ENCODE peak calls at places on chromosomes 16 and 17, in nine cellular contexts. One of them, this sample, is unnamed.

GRCh38 chr17:45835481-45835880 is 9.2 kb upstream of the SPPL2C start:
- DNase-seq in K562: no peak
- DNase-seq in MM.1S: no peak
- DNase-seq in fibroblast of lung: no peak
- DNase-seq in uterus: no peak
- DNase-seq in fibroblast of the aortic adventitia: no peak
- DNase-seq in thoracic aorta: no peak
- DNase-seq in heart left ventricle: no peak
- DNase-seq in HL-60: no peak
- DNase-seq in this sample: no peak

GRCh38 chr17:46832945-46833839 is 14.7 kb upstream of the WNT3 start:
- DNase-seq in K562: no peak
- DNase-seq in MM.1S: no peak
- DNase-seq in fibroblast of lung: peak; percentile 83
- DNase-seq in uterus: no peak
- DNase-seq in fibroblast of the aortic adventitia: peak; percentile 78
- DNase-seq in thoracic aorta: no peak
- DNase-seq in heart left ventricle: peak; percentile 80
- DNase-seq in HL-60: no peak
- DNase-seq in this sample: no peak

GRCh38 chr17:2705263-2705662 is 6.3 kb downstream of the CLUH start:
- DNase-seq in K562: no peak
- DNase-seq in MM.1S: no peak
- DNase-seq in fibroblast of lung: peak; percentile 71
- DNase-seq in uterus: no peak
- DNase-seq in fibroblast of the aortic adventitia: no peak
- DNase-seq in thoracic aorta: no peak
- DNase-seq in heart left ventricle: no peak
- DNase-seq in HL-60: no peak
- DNase-seq in this sample: peak; percentile 20

GRCh38 chr17:73342549-73343167 is 30.9 kb upstream of the CDC42EP4 start:
- DNase-seq in K562: no peak
- DNase-seq in MM.1S: no peak
- DNase-seq in fibroblast of lung: peak; percentile 74
- DNase-seq in uterus: no peak
- DNase-seq in fibroblast of the aortic adventitia: peak; percentile 71
- DNase-seq in thoracic aorta: no peak
- DNase-seq in heart left ventricle: no peak
- DNase-seq in HL-60: no peak
- DNase-seq in this sample: no peak

GRCh38 chr17:82973456-82974135 is 105.8 kb upstream of the METRNL start:
- DNase-seq in K562: no peak
- DNase-seq in MM.1S: no peak
- DNase-seq in fibroblast of lung: no peak
- DNase-seq in uterus: no peak
- DNase-seq in fibroblast of the aortic adventitia: no peak
- DNase-seq in thoracic aorta: no peak
- DNase-seq in heart left ventricle: no peak
- DNase-seq in HL-60: no peak
- DNase-seq in this sample: no peak

GRCh38 chr16:3134338-3135119 is at the start of gene ZNF213:
- DNase-seq in K562: peak; percentile 87
- DNase-seq in MM.1S: peak; percentile 99
- DNase-seq in fibroblast of lung: peak; percentile 97
- DNase-seq in uterus: peak; percentile 94
- DNase-seq in fibroblast of the aortic adventitia: peak; percentile 97
- DNase-seq in thoracic aorta: peak; percentile 88
- DNase-seq in heart left ventricle: peak; percentile 97
- DNase-seq in HL-60: peak; percentile 98
- DNase-seq in this sample: peak; percentile 95

GRCh38 chr16:68764866-68765265 is 27.8 kb downstream of the CDH1 start:
- DNase-seq in K562: peak; percentile 32
- DNase-seq in MM.1S: no peak
- DNase-seq in fibroblast of lung: no peak
- DNase-seq in uterus: no peak
- DNase-seq in fibroblast of the aortic adventitia: no peak
- DNase-seq in thoracic aorta: no peak
- DNase-seq in heart left ventricle: no peak
- DNase-seq in HL-60: no peak
- DNase-seq in this sample: no peak

GRCh38 chr17:36942631-36943125 is 5.4 kb downstream of the LHX1 start:
- DNase-seq in K562: no peak
- DNase-seq in MM.1S: no peak
- DNase-seq in fibroblast of lung: no peak
- DNase-seq in uterus: no peak
- DNase-seq in fibroblast of the aortic adventitia: no peak
- DNase-seq in thoracic aorta: no peak
- DNase-seq in heart left ventricle: no peak
- DNase-seq in HL-60: no peak
- DNase-seq in this sample: no peak

GRCh38 chr17:74432484-74433391 is 850 bp downstream of the GPRC5C start:
- DNase-seq in K562: no peak
- DNase-seq in MM.1S: no peak
- DNase-seq in fibroblast of lung: no peak
- DNase-seq in uterus: no peak
- DNase-seq in fibroblast of the aortic adventitia: no peak
- DNase-seq in thoracic aorta: no peak
- DNase-seq in heart left ventricle: no peak
- DNase-seq in HL-60: no peak
- DNase-seq in this sample: no peak

GRCh38 chr17:74429604-74430384 is 2.1 kb upstream of the GPRC5C start:
- DNase-seq in K562: no peak
- DNase-seq in MM.1S: no peak
- DNase-seq in fibroblast of lung: no peak
- DNase-seq in uterus: no peak
- DNase-seq in fibroblast of the aortic adventitia: no peak
- DNase-seq in thoracic aorta: no peak
- DNase-seq in heart left ventricle: no peak
- DNase-seq in HL-60: no peak
- DNase-seq in this sample: peak; percentile 56

GRCh38 chr17:74430385-74430705 is 1.5 kb upstream of the GPRC5C start:
- DNase-seq in K562: no peak
- DNase-seq in MM.1S: no peak
- DNase-seq in fibroblast of lung: no peak
- DNase-seq in uterus: no peak
- DNase-seq in fibroblast of the aortic adventitia: no peak
- DNase-seq in thoracic aorta: no peak
- DNase-seq in heart left ventricle: no peak
- DNase-seq in HL-60: no peak
- DNase-seq in this sample: peak; percentile 61

GRCh38 chr17:74431568-74432483 is at the start of gene GPRC5C:
- DNase-seq in K562: peak; percentile 58
- DNase-seq in MM.1S: no peak
- DNase-seq in fibroblast of lung: peak; percentile 46
- DNase-seq in uterus: peak; percentile 79
- DNase-seq in fibroblast of the aortic adventitia: peak; percentile 8
- DNase-seq in thoracic aorta: no peak
- DNase-seq in heart left ventricle: peak; percentile 78
- DNase-seq in HL-60: peak; percentile 67
- DNase-seq in this sample: peak; percentile 92

DNA sequence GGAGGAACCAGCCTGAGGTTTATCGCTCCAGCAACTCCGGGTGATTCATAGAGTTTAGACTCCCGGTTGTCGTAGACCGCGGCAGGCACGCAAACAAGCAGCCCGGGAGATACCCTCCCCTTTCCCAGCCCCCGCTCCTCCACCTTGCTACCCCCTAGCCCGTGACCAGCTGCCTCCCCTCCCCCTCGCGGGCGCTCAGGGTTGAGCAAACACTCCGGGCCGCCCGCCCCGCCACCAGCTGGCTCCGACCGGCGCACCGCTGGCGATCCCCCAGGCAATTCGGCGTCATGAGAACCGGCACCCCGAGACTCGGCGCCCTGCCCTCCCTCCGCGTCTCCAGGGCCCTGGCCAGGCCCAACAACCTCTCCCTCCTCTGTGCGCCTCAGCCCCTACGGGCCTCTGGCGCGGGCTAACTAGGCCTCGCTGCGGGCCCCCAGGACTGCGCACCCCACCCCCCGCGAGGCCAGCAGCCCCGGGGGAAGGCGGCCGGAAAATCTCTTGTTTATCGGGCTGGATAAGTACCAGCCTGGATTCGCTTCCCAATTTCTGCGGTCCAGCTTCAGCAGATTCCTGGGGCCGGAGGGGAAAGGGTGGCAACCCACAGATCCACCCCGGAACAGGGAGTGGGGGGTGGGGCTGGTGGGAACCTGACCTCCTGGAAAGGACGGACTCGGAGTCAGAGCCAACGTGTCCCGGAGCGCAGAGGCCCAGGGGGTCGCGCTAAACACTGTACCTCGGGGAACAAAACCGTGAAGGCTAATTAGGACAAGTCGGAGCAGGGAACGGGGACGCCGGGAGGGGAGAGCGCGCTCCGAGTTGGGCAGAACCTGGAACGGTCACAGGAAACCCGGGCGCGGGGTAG is 951 bp upstream of the GPRC5C start:
- DNase-seq in K562: peak; percentile 71
- DNase-seq in MM.1S: no peak
- DNase-seq in fibroblast of lung: peak; percentile 86
- DNase-seq in uterus: peak; percentile 91
- DNase-seq in fibroblast of the aortic adventitia: peak; percentile 60
- DNase-seq in thoracic aorta: peak; percentile 81
- DNase-seq in heart left ventricle: peak; percentile 90
- DNase-seq in HL-60: peak; percentile 39
- DNase-seq in this sample: peak; percentile 96
- TF ChIP-seq CTCF in K562: no peak
- TF ChIP-seq CTCF in MM.1S: no peak
- TF ChIP-seq CTCF in fibroblast of lung: no peak
- TF ChIP-seq CTCF in uterus: no peak
- TF ChIP-seq CTCF in fibroblast of the aortic adventitia: no peak
- TF ChIP-seq CTCF in thoracic aorta: no peak
- TF ChIP-seq CTCF in heart left ventricle: no peak
- TF ChIP-seq CTCF in HL-60: no peak
- TF ChIP-seq CTCF in this sample: no peak

GRCh38 chr17:74757931-74758845 is 9.8 kb downstream of the NHERF1 start:
- DNase-seq in K562: no peak
- DNase-seq in MM.1S: no peak
- DNase-seq in fibroblast of lung: no peak
- DNase-seq in uterus: no peak
- DNase-seq in fibroblast of the aortic adventitia: no peak
- DNase-seq in thoracic aorta: no peak
- DNase-seq in heart left ventricle: peak; percentile 65
- DNase-seq in HL-60: no peak
- DNase-seq in this sample: peak; percentile 69

GRCh38 chr17:74760404-74761105 is 12.1 kb downstream of the NHERF1 start:
- DNase-seq in K562: peak; percentile 71
- DNase-seq in MM.1S: no peak
- DNase-seq in fibroblast of lung: no peak
- DNase-seq in uterus: no peak
- DNase-seq in fibroblast of the aortic adventitia: no peak
- DNase-seq in thoracic aorta: no peak
- DNase-seq in heart left ventricle: no peak
- DNase-seq in HL-60: no peak
- DNase-seq in this sample: no peak

GRCh38 chr17:74759941-74760340 is 11.5 kb downstream of the NHERF1 start:
- DNase-seq in K562: peak; percentile 50
- DNase-seq in MM.1S: no peak
- DNase-seq in fibroblast of lung: no peak
- DNase-seq in uterus: no peak
- DNase-seq in fibroblast of the aortic adventitia: no peak
- DNase-seq in thoracic aorta: no peak
- DNase-seq in heart left ventricle: no peak
- DNase-seq in HL-60: no peak
- DNase-seq in this sample: peak; percentile 83

GRCh38 chr17:74758846-74759163 is 10.4 kb downstream of the NHERF1 start:
- DNase-seq in K562: no peak
- DNase-seq in MM.1S: peak; percentile 53
- DNase-seq in fibroblast of lung: no peak
- DNase-seq in uterus: no peak
- DNase-seq in fibroblast of the aortic adventitia: peak; percentile 49
- DNase-seq in thoracic aorta: no peak
- DNase-seq in heart left ventricle: no peak
- DNase-seq in HL-60: peak; percentile 77
- DNase-seq in this sample: no peak

DNA sequence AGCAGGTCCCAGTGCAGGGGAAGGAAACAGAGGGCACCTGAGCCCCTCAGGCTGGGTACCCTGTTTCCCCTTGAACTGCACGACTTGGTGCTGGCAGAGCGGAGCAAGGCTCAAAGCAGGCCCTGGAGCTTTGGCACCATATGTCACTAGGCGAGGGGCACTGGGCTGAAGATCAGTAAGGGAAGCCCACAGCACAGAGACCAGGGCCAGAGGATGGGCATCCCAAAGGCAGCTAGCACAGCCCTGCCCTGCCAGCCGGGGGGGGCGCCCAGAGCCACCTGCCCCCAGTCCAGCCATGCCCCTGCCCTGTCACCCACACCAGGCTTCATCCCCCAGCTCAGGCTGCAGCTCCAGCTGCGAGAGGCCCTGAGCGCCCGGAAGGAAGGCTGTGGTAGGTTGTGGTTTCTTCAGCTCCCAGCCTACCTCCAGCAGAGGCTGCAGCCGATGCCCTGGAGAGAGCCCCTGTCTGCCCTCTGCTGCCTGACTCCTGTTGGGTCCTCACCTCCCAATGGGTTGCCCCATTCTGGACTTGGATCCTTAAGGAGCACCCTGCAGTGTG is 10.9 kb downstream of the NHERF1 start:
- DNase-seq in K562: no peak
- DNase-seq in MM.1S: peak; percentile 90
- DNase-seq in fibroblast of lung: no peak
- DNase-seq in uterus: no peak
- DNase-seq in fibroblast of the aortic adventitia: no peak
- DNase-seq in thoracic aorta: no peak
- DNase-seq in heart left ventricle: no peak
- DNase-seq in HL-60: peak; percentile 91
- DNase-seq in this sample: no peak
- TF ChIP-seq CTCF in K562: no peak
- TF ChIP-seq CTCF in MM.1S: peak; percentile 74
- TF ChIP-seq CTCF in fibroblast of lung: no peak
- TF ChIP-seq CTCF in uterus: no peak
- TF ChIP-seq CTCF in fibroblast of the aortic adventitia: no peak
- TF ChIP-seq CTCF in thoracic aorta: no peak
- TF ChIP-seq CTCF in heart left ventricle: no peak
- TF ChIP-seq CTCF in HL-60: peak; percentile 5
- TF ChIP-seq CTCF in this sample: no peak

GRCh38 chr16:740764-741505 is at the start of gene CIAO3:
- DNase-seq in K562: peak; percentile 95
- DNase-seq in MM.1S: peak; percentile 93
- DNase-seq in fibroblast of lung: peak; percentile 92
- DNase-seq in uterus: peak; percentile 86
- DNase-seq in fibroblast of the aortic adventitia: peak; percentile 87
- DNase-seq in thoracic aorta: peak; percentile 22
- DNase-seq in heart left ventricle: peak; percentile 92
- DNase-seq in HL-60: peak; percentile 86
- DNase-seq in this sample: peak; percentile 87
- TF ChIP-seq CTCF in K562: peak; percentile 87
- TF ChIP-seq CTCF in MM.1S: peak; percentile 86
- TF ChIP-seq CTCF in fibroblast of lung: peak; percentile 49
- TF ChIP-seq CTCF in uterus: peak; percentile 100
- TF ChIP-seq CTCF in fibroblast of the aortic adventitia: peak; percentile 70
- TF ChIP-seq CTCF in thoracic aorta: peak; percentile 93
- TF ChIP-seq CTCF in heart left ventricle: peak; percentile 98
- TF ChIP-seq CTCF in HL-60: peak; percentile 86
- TF ChIP-seq CTCF in this sample: peak; percentile 94

DNA sequence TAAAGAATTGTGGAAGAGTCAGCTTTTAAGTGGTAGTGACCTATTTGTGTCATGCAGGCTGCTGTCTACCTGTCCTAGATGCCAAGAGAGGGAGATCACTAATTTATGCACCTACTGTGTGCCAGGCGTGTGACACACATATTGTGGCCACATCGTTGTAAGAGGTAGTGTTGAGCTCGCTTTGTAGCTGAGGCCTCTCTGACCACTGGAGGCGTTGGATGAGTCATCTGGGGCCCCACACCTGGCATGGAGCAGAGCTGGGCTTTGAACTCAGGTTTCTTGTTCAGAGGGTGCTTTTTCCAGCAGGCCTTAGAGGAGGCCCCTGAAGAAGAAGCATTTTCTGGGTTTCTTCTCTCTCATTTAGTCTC is 52.3 kb upstream of the LGALS9 start:
- DNase-seq in K562: peak; percentile 60
- DNase-seq in MM.1S: no peak
- DNase-seq in fibroblast of lung: peak; percentile 71
- DNase-seq in uterus: no peak
- DNase-seq in fibroblast of the aortic adventitia: peak; percentile 37
- DNase-seq in thoracic aorta: no peak
- DNase-seq in heart left ventricle: no peak
- DNase-seq in HL-60: peak; percentile 37
- DNase-seq in this sample: no peak
- TF ChIP-seq CTCF in K562: peak; percentile 26
- TF ChIP-seq CTCF in MM.1S: no peak
- TF ChIP-seq CTCF in fibroblast of lung: no peak
- TF ChIP-seq CTCF in uterus: no peak
- TF ChIP-seq CTCF in fibroblast of the aortic adventitia: no peak
- TF ChIP-seq CTCF in thoracic aorta: no peak
- TF ChIP-seq CTCF in heart left ventricle: no peak
- TF ChIP-seq CTCF in HL-60: no peak
- TF ChIP-seq CTCF in this sample: no peak